ENCODE peak calls at places on chromosome 16, in four cellular contexts. C is PC-3, R is A673, A is uterus. P is an unnamed sample. For H3K36me3, the result is how much of the 10 kb centered on the place peaks cover.

GRCh38 chr16:11410382-11411058 is 65.3 kb downstream of the RMI2 start:
- DNase-seq in C (no peak), R (peak), A (no peak), P (no peak)

GRCh38 chr16:67842509-67843342 is 606 bp downstream of the THAP11 start:
- DNase-seq in A (no peak), C (peak), R (peak), P (peak)

GRCh38 chr16:14325921-14326401 is 254.8 kb downstream of the MRTFB start:
- DNase-seq in R (peak), C (no peak), A (no peak), P (peak)

GRCh38 chr16:90007015-90007414 is 12.2 kb downstream of the DBNDD1 start:
- DNase-seq in C (no peak), R (no peak), A (no peak), P (no peak)

GRCh38 chr16:24838554-24839266 is 7.1 kb upstream of the SLC5A11 start:
- DNase-seq in R (peak), A (no peak), C (peak), P (no peak)

GRCh38 chr16:81841709-81842108 is 62.6 kb downstream of the PLCG2 start:
- DNase-seq in A (no peak), R (no peak), C (no peak), P (no peak)

GRCh38 chr16:11672206-11673090 is 4.2 kb downstream of the SNN start:
- DNase-seq in A (no peak), C (no peak), R (no peak), P (no peak)

GRCh38 chr16:9072806-9073341 is 18.6 kb upstream of the HAPSTR1 start:
- DNase-seq in R (no peak), A (no peak), C (peak), P (no peak)

GRCh38 chr16:49158029-49158642 is 123.5 kb downstream of the CBLN1 start:
- DNase-seq in A (no peak), C (peak), R (peak), P (no peak)

GRCh38 chr16:55273356-55273755 is 50.6 kb upstream of the IRX6 start:
- DNase-seq in A (no peak), R (no peak), C (no peak), P (no peak)

GRCh38 chr16:83930730-83931500 is 22.1 kb upstream of the OSGIN1 start:
- DNase-seq in A (no peak), R (no peak), C (no peak), P (no peak)
- H3K27ac ChIP-seq in A (no peak), R (no peak), C (no peak), P (no peak)

GRCh38 chr16:1222553-1223354 is 2.3 kb downstream of the TPSG1 start:
- DNase-seq in C (no peak), R (no peak), A (no peak), P (no peak)
- H3K36me3 ChIP-seq in C (under half), R (under half), A (under half), P (under half)

DNA sequence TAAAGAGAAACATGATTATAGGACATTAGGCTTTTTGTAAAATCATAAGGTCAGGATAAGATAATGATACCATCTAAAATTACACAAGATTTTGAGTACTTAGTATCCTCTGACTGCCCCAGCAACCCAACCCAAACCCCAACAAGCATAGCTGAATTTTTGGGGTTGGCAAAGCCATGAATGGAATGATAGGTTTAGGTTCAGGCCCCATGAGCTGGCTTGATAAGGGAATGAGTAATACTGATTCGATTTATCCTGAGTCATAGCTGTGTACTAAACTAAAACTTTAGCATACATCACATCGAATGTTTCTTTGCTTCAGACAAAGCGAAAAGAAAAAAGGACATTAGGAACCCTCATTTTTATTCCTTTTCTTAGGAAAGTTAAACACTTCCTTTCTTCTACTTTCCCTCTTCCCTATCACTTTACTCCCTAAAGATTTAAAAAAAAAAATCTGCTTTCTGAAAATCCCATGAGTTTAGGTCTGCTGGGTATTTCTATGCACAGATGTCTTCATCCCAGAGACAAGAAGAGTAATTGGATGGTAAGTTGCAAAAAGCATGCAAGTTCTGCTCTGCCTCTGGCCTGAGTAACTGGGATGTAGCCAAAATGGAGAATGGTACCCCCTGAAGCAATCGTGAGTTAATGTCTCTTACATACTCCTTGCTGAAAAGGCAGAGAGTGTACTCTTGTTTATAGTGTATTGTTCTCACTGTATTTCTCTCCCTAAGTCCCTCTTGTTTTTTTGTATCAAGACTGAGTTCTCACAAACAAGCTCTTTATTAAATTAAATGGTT is 259.3 kb downstream of the IRX3 start:
- DNase-seq in R (no peak), A (no peak), C (peak), P (no peak)
- H3K27ac ChIP-seq in R (no peak), A (no peak), C (no peak), P (no peak)

DNA sequence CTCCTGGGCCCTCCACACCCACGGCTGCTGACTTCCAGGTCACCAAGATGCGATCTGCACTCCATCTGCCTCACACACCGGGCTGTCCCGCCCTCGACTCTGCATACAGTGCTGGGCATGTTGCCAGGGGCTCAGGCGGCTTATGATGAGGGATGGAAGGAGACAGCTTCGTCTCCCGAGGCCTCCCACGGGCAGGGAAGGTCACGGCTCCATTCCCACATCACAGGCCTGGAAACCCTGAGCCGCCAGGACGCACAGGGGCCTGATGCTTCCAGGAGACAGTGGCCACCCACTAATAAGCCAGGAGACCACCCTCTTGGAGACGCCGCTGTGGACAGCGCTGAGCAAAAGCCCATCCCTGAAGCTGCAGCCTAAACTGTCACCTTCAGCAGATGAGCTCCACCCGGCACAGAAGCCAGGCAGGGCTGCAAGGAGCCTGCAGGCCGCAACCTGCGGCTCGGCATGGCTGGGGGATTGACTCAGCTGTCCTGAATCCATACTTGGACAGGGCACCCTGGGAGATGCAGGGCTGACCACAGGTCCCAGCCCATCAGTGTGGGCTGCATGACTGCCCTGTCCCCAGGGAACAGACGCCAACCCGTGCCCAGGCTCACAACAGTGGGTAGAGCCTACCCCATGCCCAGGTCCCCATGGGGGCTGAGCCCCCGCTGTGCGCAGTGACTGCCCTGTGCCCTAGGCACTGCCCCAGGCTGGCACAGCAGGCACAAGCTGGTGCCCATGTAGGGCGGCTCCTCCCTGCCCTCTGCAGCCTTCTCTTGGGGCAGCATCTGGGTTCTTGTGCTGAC is 34.4 kb downstream of the SLC7A5 start:
- DNase-seq in C (no peak), R (peak), A (no peak), P (peak)
- H3K36me3 ChIP-seq in C (under half), R (half or more), A (under half), P (under half)

GRCh38 chr16:57603110-57604024 is 25.1 kb upstream of the ADGRG1 start:
- DNase-seq in C (no peak), A (no peak), R (no peak), P (no peak)

GRCh38 chr16:57598437-57598836 is 30.0 kb upstream of the ADGRG1 start:
- DNase-seq in A (no peak), R (no peak), C (no peak), P (no peak)

GRCh38 chr16:57600952-57601580 is 27.4 kb upstream of the ADGRG1 start:
- DNase-seq in C (no peak), A (no peak), R (no peak), P (no peak)

GRCh38 chr16:57601801-57602478 is 26.5 kb upstream of the ADGRG1 start:
- DNase-seq in A (no peak), R (no peak), C (no peak), P (no peak)

GRCh38 chr16:57600048-57600835 is 28.2 kb upstream of the ADGRG1 start:
- DNase-seq in R (peak), C (peak), A (no peak), P (peak)
- H3K27ac ChIP-seq in R (no peak), C (no peak), A (no peak), P (no peak)

GRCh38 chr16:3713587-3714242 is 3.6 kb downstream of the TRAP1 start:
- DNase-seq in A (no peak), C (no peak), R (no peak), P (no peak)

GRCh38 chr16:3717235-3718018 is at the start of gene TRAP1:
- DNase-seq in A (peak), R (peak), C (peak), P (peak)

GRCh38 chr16:3716831-3717234 is 491 bp downstream of the TRAP1 start:
- DNase-seq in C (peak), A (no peak), R (peak), P (peak)

GRCh38 chr16:3712830-3713476 is 4.4 kb downstream of the TRAP1 start:
- DNase-seq in A (no peak), C (no peak), R (no peak), P (no peak)

GRCh38 chr16:3715430-3715829 is 1.9 kb downstream of the TRAP1 start:
- DNase-seq in A (no peak), R (no peak), C (no peak), P (no peak)
- H3K36me3 ChIP-seq in A (under half), R (under half), C (under half), P (under half)

DNA sequence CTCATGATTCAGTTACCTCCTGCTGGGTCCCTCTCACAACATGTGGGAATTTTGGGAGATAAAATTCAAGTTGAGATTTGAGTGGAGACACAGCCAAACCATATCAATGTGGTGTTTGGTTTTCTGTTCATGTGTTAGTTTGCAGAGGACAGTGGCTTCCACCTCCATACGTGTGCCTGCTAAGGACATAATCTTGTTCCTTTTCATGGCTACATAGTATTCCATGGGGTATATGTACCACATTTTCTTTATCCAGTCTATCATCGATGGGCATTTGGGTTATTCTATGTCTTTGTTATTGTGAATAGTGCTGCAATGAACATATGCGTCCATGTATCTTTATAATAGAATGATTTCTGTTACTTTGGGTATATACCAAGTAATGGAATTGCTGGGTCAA is 4.5 kb upstream of the WWOX start:
- DNase-seq in A (no peak), C (no peak), R (no peak), P (no peak)
- H3K27ac ChIP-seq in A (no peak), C (no peak), R (peak), P (no peak)

DNA sequence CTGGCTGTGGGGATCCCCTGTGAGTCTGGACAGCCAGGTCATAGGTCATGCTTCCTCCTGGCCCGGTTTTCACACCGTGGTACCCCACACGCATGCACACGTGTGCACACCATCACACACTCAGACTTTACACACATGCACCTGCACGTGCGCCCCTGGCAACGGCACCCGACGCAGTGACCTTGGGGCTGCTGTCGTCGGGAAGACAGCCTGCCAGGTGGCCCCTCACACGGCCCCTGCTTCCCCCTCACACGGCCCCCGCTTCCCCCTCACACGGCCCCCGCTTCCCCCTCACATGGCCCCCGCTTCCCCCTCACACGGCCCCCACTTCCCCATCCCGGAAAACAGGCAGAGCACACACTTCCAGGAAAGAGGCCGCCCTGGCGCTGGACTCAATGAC is 45.1 kb downstream of the CBFA2T3 start:
- DNase-seq in R (no peak), C (no peak), A (no peak), P (no peak)
- H3K36me3 ChIP-seq in R (under half), C (under half), A (under half), P (under half)

DNA sequence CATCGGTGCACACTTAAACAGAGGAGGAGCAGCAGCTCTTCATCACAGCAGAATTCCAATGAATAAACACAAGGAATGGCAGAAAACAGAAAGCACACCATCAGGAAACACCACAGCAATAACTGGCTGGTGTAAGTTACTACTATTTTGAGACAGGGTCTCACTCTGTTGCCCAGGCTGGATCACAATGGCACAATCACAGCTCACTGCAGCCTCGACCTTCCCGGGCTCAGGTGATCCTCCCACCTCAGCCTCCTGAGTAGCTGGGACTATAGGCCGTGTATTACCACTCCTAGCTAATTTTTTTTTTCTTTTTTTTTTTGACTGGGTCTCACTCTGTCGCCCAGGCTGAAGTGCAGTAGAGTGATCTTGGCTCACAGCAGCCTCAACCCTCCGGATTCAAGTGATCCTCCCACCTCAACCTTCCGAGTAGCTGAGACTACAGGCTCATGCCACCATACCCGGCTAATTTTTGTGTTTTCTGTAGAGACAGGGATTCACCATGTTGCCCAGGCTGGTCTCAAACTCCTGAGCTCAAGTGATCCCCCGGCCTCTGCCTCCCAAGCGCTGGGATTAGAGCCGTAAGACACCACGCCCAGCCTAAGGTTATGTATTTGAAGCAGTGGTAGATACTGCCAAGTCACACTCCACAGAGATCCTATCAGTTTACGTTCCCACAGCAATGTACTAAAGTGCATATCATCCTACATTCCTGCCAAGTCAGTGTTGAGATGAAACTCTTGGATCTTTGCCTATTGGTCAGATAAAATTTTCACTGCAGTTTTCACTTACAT is 20.7 kb downstream of the TRAP1 start:
- DNase-seq in C (peak), A (no peak), R (peak), P (no peak)
- H3K27ac ChIP-seq in C (no peak), A (no peak), R (peak), P (no peak)

GRCh38 chr16:84660973-84661372 is 12.7 kb downstream of the KLHL36 start:
- DNase-seq in R (no peak), C (no peak), A (no peak), P (no peak)
- H3K36me3 ChIP-seq in R (under half), C (under half), A (under half), P (under half)

P was measured in WERI-Rb-1.